ENCODE peak calls at places on chromosomes 5 and 9, in six cellular contexts. One of them, this sample, is unnamed.

GRCh38 chr5:1793301-1793740 is 6.3 kb downstream of the MRPL36 start:
- DNase-seq in cardiac muscle cell: no peak
- DNase-seq in A549: no peak
- DNase-seq in tibial nerve: no peak
- DNase-seq in fibroblast of lung: peak; percentile 53
- DNase-seq in ovary: no peak
- DNase-seq in this sample: peak; percentile 75

GRCh38 chr9:115373000-115373709 is 255.2 kb upstream of the TNC start:
- DNase-seq in cardiac muscle cell: no peak
- DNase-seq in A549: peak; percentile 90
- DNase-seq in tibial nerve: no peak
- DNase-seq in fibroblast of lung: peak; percentile 99
- DNase-seq in ovary: no peak
- DNase-seq in this sample: peak; percentile 93

GRCh38 chr5:133704411-133704810 is 92.1 kb upstream of the FSTL4 start:
- DNase-seq in cardiac muscle cell: no peak
- DNase-seq in A549: no peak
- DNase-seq in tibial nerve: no peak
- DNase-seq in fibroblast of lung: no peak
- DNase-seq in ovary: no peak
- DNase-seq in this sample: no peak

GRCh38 chr9:134625361-134626140 is 16.1 kb upstream of the COL5A1 start:
- DNase-seq in cardiac muscle cell: no peak
- DNase-seq in A549: no peak
- DNase-seq in tibial nerve: peak; percentile 3
- DNase-seq in fibroblast of lung: peak; percentile 81
- DNase-seq in ovary: no peak
- DNase-seq in this sample: peak; percentile 66

GRCh38 chr5:122779451-122779850 is 4.6 kb downstream of the SNX2 start:
- DNase-seq in cardiac muscle cell: no peak
- DNase-seq in A549: no peak
- DNase-seq in tibial nerve: no peak
- DNase-seq in fibroblast of lung: peak; percentile 20
- DNase-seq in ovary: no peak
- DNase-seq in this sample: no peak

GRCh38 chr9:131447148-131447547 is 53.3 kb downstream of the PRRC2B start:
- DNase-seq in cardiac muscle cell: no peak
- DNase-seq in A549: no peak
- DNase-seq in tibial nerve: no peak
- DNase-seq in fibroblast of lung: peak; percentile 79
- DNase-seq in ovary: no peak
- DNase-seq in this sample: peak; percentile 89

GRCh38 chr9:135921749-135922310 is 14.5 kb upstream of the CAMSAP1 start:
- DNase-seq in cardiac muscle cell: no peak
- DNase-seq in A549: no peak
- DNase-seq in tibial nerve: no peak
- DNase-seq in fibroblast of lung: no peak
- DNase-seq in ovary: no peak
- DNase-seq in this sample: no peak

GRCh38 chr5:137503456-137503855 is 4.3 kb upstream of the SPOCK1 start:
- DNase-seq in cardiac muscle cell: no peak
- DNase-seq in A549: no peak
- DNase-seq in tibial nerve: no peak
- DNase-seq in fibroblast of lung: no peak
- DNase-seq in ovary: no peak
- DNase-seq in this sample: no peak

GRCh38 chr5:120382813-120383212 is 81.3 kb upstream of the PRR16 start:
- DNase-seq in cardiac muscle cell: no peak
- DNase-seq in A549: no peak
- DNase-seq in tibial nerve: no peak
- DNase-seq in fibroblast of lung: no peak
- DNase-seq in ovary: no peak
- DNase-seq in this sample: no peak

GRCh38 chr9:121786998-121787422 is 135.6 kb downstream of the DAB2IP start:
- DNase-seq in cardiac muscle cell: no peak
- DNase-seq in A549: no peak
- DNase-seq in tibial nerve: no peak
- DNase-seq in fibroblast of lung: no peak
- DNase-seq in ovary: no peak
- DNase-seq in this sample: peak; percentile 58

GRCh38 chr9:72636621-72637020 is 115.2 kb downstream of the TMC1 start:
- DNase-seq in cardiac muscle cell: no peak
- DNase-seq in A549: no peak
- DNase-seq in tibial nerve: no peak
- DNase-seq in fibroblast of lung: no peak
- DNase-seq in ovary: no peak
- DNase-seq in this sample: no peak

GRCh38 chr5:180394031-180394636 is 41.0 kb upstream of the GFPT2 start:
- DNase-seq in cardiac muscle cell: no peak
- DNase-seq in A549: no peak
- DNase-seq in tibial nerve: no peak
- DNase-seq in fibroblast of lung: no peak
- DNase-seq in ovary: no peak
- DNase-seq in this sample: peak; percentile 78

GRCh38 chr9:129263836-129264235 is 85.8 kb upstream of the IER5L start:
- DNase-seq in cardiac muscle cell: no peak
- DNase-seq in A549: no peak
- DNase-seq in tibial nerve: no peak
- DNase-seq in fibroblast of lung: no peak
- DNase-seq in ovary: no peak
- DNase-seq in this sample: no peak

GRCh38 chr9:136602193-136602885 is 56.5 kb upstream of the NOTCH1 start:
- DNase-seq in cardiac muscle cell: no peak
- DNase-seq in A549: no peak
- DNase-seq in tibial nerve: no peak
- DNase-seq in fibroblast of lung: no peak
- DNase-seq in ovary: no peak
- DNase-seq in this sample: no peak

GRCh38 chr9:96057155-96057554 is 181.7 kb downstream of the ERCC6L2 start:
- DNase-seq in cardiac muscle cell: no peak
- DNase-seq in A549: no peak
- DNase-seq in tibial nerve: no peak
- DNase-seq in fibroblast of lung: no peak
- DNase-seq in ovary: no peak
- DNase-seq in this sample: no peak

GRCh38 chr9:20028849-20029231 is 240.0 kb upstream of the SLC24A2 start:
- DNase-seq in cardiac muscle cell: no peak
- DNase-seq in A549: no peak
- DNase-seq in tibial nerve: no peak
- DNase-seq in fibroblast of lung: peak; percentile 42
- DNase-seq in ovary: no peak
- DNase-seq in this sample: no peak

GRCh38 chr9:121567142-121568100 is 67.8 kb upstream of the GGTA1 start:
- DNase-seq in cardiac muscle cell: peak; percentile 29
- DNase-seq in A549: no peak
- DNase-seq in tibial nerve: no peak
- DNase-seq in fibroblast of lung: no peak
- DNase-seq in ovary: no peak
- DNase-seq in this sample: peak; percentile 78

GRCh38 chr9:22084336-22085035 is 75.4 kb upstream of the CDKN2B start:
- DNase-seq in cardiac muscle cell: no peak
- DNase-seq in A549: no peak
- DNase-seq in tibial nerve: no peak
- DNase-seq in fibroblast of lung: peak; percentile 99
- DNase-seq in ovary: no peak
- DNase-seq in this sample: peak; percentile 63

DNA sequence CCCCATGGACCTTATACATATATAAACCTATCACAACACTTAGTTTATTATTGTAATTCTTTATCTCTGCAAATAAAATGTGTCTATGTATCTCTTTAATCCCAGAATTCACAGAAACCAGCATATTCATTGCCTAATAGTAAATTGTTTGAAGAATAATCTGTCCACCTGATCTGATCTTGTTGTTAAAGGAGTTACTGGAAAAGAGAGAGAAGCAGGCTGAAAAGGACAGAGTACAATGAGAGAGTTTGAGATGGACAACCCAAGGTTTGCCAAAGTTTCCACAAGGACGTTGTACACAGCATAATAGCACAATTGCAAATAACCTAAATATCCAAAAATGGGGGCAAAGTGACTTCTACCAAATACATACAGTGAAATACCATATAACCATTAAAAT is 23.8 kb downstream of the PLPP1 start:
- DNase-seq in cardiac muscle cell: no peak
- DNase-seq in A549: no peak
- DNase-seq in tibial nerve: no peak
- DNase-seq in fibroblast of lung: no peak
- DNase-seq in ovary: no peak
- DNase-seq in this sample: no peak
- H3K4me1 ChIP-seq in cardiac muscle cell: peaks cover 11% of the 10 kb centered on the region
- H3K4me1 ChIP-seq in A549: peaks cover 8% of the 10 kb centered on the region
- H3K4me1 ChIP-seq in tibial nerve: peaks cover 58% of the 10 kb centered on the region
- H3K4me1 ChIP-seq in fibroblast of lung: no peaks in the 10 kb centered on the region
- H3K4me1 ChIP-seq in ovary: peaks cover 5% of the 10 kb centered on the region
- H3K4me1 ChIP-seq in this sample: no peaks in the 10 kb centered on the region

GRCh38 chr5:101687630-101688029 is 608.5 kb downstream of the SLCO4C1 start:
- DNase-seq in cardiac muscle cell: no peak
- DNase-seq in A549: no peak
- DNase-seq in tibial nerve: no peak
- DNase-seq in fibroblast of lung: peak; percentile 32
- DNase-seq in ovary: no peak
- DNase-seq in this sample: peak; percentile 50

GRCh38 chr5:101689306-101689705 is 606.8 kb downstream of the SLCO4C1 start:
- DNase-seq in cardiac muscle cell: no peak
- DNase-seq in A549: no peak
- DNase-seq in tibial nerve: no peak
- DNase-seq in fibroblast of lung: no peak
- DNase-seq in ovary: no peak
- DNase-seq in this sample: no peak

DNA sequence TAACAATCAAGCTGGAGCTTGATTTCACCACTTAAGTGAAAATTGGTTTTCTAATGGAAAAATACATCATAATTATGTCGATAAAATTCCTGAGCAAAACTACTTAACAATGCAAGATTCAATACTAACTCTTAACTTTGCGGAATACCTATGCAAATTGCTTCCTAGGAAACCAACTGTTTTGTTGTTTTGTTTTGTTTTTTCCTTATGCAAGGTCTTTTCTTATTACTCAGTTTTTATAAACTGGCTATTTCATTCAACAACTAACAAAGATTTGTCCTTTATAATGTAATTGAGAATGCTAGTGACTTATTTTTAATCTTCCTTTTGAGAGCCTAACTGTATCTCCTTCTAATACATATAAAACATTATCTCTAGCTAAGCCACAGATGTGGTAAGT is 609.5 kb downstream of the SLCO4C1 start:
- DNase-seq in cardiac muscle cell: no peak
- DNase-seq in A549: no peak
- DNase-seq in tibial nerve: no peak
- DNase-seq in fibroblast of lung: no peak
- DNase-seq in ovary: no peak
- DNase-seq in this sample: no peak
- H3K4me3 ChIP-seq in cardiac muscle cell: no peak overlapping the region
- H3K4me3 ChIP-seq in A549: no peak overlapping the region
- H3K4me3 ChIP-seq in tibial nerve: no peak overlapping the region
- H3K4me3 ChIP-seq in fibroblast of lung: no peak overlapping the region
- H3K4me3 ChIP-seq in ovary: no peak overlapping the region
- H3K4me3 ChIP-seq in this sample: no peak overlapping the region

DNA sequence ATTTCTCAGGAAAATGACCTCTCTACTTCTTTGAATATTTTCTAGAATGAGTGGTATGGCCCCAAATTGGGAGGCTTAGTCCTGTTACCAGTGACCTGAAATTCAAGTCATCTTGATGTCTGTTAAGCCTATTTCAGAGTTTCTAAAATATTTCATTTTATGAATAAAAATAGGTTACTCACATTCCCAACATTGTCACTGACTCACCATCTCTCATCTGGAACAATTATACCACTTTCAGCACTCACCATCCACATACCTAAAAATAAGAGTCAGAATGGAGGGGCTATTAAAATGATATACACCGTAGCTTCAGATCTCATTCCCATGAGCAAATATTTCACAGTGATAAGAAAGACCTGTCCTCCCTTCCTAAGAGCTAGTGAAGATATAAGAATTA is 71.8 kb downstream of the KIAA1958 start:
- DNase-seq in cardiac muscle cell: no peak
- DNase-seq in A549: no peak
- DNase-seq in tibial nerve: no peak
- DNase-seq in fibroblast of lung: peak; percentile 85
- DNase-seq in ovary: no peak
- DNase-seq in this sample: peak; percentile 81
- TF ChIP-seq CTCF in cardiac muscle cell: no peak
- TF ChIP-seq CTCF in A549: no peak
- TF ChIP-seq CTCF in tibial nerve: no peak
- TF ChIP-seq CTCF in fibroblast of lung: no peak
- TF ChIP-seq CTCF in ovary: no peak
- TF ChIP-seq CTCF in this sample: no peak

GRCh38 chr5:146635443-146635842 is 119.5 kb upstream of the GPR151 start:
- DNase-seq in cardiac muscle cell: no peak
- DNase-seq in A549: no peak
- DNase-seq in tibial nerve: no peak
- DNase-seq in fibroblast of lung: no peak
- DNase-seq in ovary: no peak
- DNase-seq in this sample: no peak
- H3K4me1 ChIP-seq in cardiac muscle cell: no peaks in the 10 kb centered on the region
- H3K4me1 ChIP-seq in A549: no peaks in the 10 kb centered on the region
- H3K4me1 ChIP-seq in tibial nerve: no peaks in the 10 kb centered on the region
- H3K4me1 ChIP-seq in fibroblast of lung: no peaks in the 10 kb centered on the region
- H3K4me1 ChIP-seq in ovary: no peaks in the 10 kb centered on the region
- H3K4me1 ChIP-seq in this sample: no peaks in the 10 kb centered on the region

DNA sequence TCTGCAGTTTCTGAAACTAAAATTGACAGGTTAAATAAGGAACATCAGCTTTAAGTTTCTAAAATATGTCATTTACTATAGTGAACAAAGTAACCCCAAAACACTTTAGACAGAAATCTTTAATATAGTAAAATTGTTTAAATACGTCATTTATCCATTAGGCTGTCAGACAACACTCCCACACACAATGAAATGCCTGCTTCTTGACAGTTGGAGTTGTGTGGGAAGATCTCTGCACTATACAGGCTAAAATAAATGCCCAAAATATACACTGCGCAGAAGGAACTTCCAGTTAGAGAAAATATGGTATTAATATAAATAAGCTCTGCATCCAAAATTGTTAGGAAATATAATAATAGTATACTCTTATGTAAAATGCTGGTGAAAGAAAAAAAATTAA is 794.4 kb downstream of the CDH18 start:
- DNase-seq in cardiac muscle cell: no peak
- DNase-seq in A549: no peak
- DNase-seq in tibial nerve: no peak
- DNase-seq in fibroblast of lung: no peak
- DNase-seq in ovary: no peak
- DNase-seq in this sample: no peak
- H3K4me3 ChIP-seq in cardiac muscle cell: no peak overlapping the region
- H3K4me3 ChIP-seq in A549: no peak overlapping the region
- H3K4me3 ChIP-seq in tibial nerve: no peak overlapping the region
- H3K4me3 ChIP-seq in fibroblast of lung: no peak overlapping the region
- H3K4me3 ChIP-seq in ovary: no peak overlapping the region
- H3K4me3 ChIP-seq in this sample: no peak overlapping the region

GRCh38 chr5:54944364-54944763 is 41.0 kb downstream of the ESM1 start:
- DNase-seq in cardiac muscle cell: peak; percentile 17
- DNase-seq in A549: peak; percentile 19
- DNase-seq in tibial nerve: no peak
- DNase-seq in fibroblast of lung: peak; percentile 30
- DNase-seq in ovary: no peak
- DNase-seq in this sample: peak; percentile 15
- TF ChIP-seq CTCF in cardiac muscle cell: peak; percentile 73
- TF ChIP-seq CTCF in A549: peak; percentile 65
- TF ChIP-seq CTCF in tibial nerve: peak; percentile 45
- TF ChIP-seq CTCF in fibroblast of lung: peak; percentile 73
- TF ChIP-seq CTCF in ovary: no peak
- TF ChIP-seq CTCF in this sample: peak; percentile 75

GRCh38 chr5:94355817-94356216 is 262.6 kb downstream of the KIAA0825 start:
- DNase-seq in cardiac muscle cell: no peak
- DNase-seq in A549: no peak
- DNase-seq in tibial nerve: no peak
- DNase-seq in fibroblast of lung: no peak
- DNase-seq in ovary: no peak
- DNase-seq in this sample: no peak
- H3K4me1 ChIP-seq in cardiac muscle cell: no peaks in the 10 kb centered on the region
- H3K4me1 ChIP-seq in A549: no peaks in the 10 kb centered on the region
- H3K4me1 ChIP-seq in tibial nerve: no peaks in the 10 kb centered on the region
- H3K4me1 ChIP-seq in fibroblast of lung: no peaks in the 10 kb centered on the region
- H3K4me1 ChIP-seq in ovary: no peaks in the 10 kb centered on the region
- H3K4me1 ChIP-seq in this sample: no peaks in the 10 kb centered on the region

This sample was measured in osteoblast.